ENCODE peak calls at places on chromosome 1, in six cellular contexts. Q, W, C, Z, N and E are unnamed samples.

GRCh38 chr1:211829343-211830054 is 1.1 kb downstream of the LPGAT1 start:
- DNase-seq in Q (no peak), W (no peak), C (no peak), Z (peak), N (peak), E (peak)

GRCh38 chr1:8406946-8407345 is 89.0 kb downstream of the SLC45A1 start:
- DNase-seq in Q (no peak), W (no peak), C (no peak), Z (no peak), N (no peak), E (no peak)

GRCh38 chr1:14037101-14037807 is 337.3 kb downstream of the PRDM2 start:
- DNase-seq in Q (no peak), W (no peak), C (no peak), Z (no peak), N (no peak), E (no peak)

GRCh38 chr1:110962892-110963665 is 643 bp downstream of the LRIF1 start:
- DNase-seq in Q (peak), W (peak), C (peak), Z (peak), N (peak), E (peak)

GRCh38 chr1:99789715-99790114 is 23.3 kb upstream of the FRRS1 start:
- DNase-seq in Q (no peak), W (no peak), C (no peak), Z (no peak), N (no peak), E (no peak)

GRCh38 chr1:59767119-59767518 is 47.6 kb upstream of the HOOK1 start:
- DNase-seq in Q (no peak), W (no peak), C (no peak), Z (no peak), N (peak), E (no peak)

GRCh38 chr1:231626951-231627614 is 493 bp downstream of the DISC1 start:
- DNase-seq in Q (no peak), W (peak), C (no peak), Z (peak), N (peak), E (peak)

GRCh38 chr1:85203573-85204169 is 2.9 kb upstream of the SYDE2 start:
- DNase-seq in Q (no peak), W (no peak), C (no peak), Z (no peak), N (peak), E (no peak)

GRCh38 chr1:185017338-185017737 is 28.0 kb upstream of the RNF2 start:
- DNase-seq in Q (no peak), W (peak), C (no peak), Z (no peak), N (no peak), E (no peak)

GRCh38 chr1:195979646-195980045 is 628.6 kb downstream of the KCNT2 start:
- DNase-seq in Q (no peak), W (no peak), C (no peak), Z (no peak), N (peak), E (no peak)

GRCh38 chr1:198880397-198880796 is 241.6 kb downstream of the PTPRC start:
- DNase-seq in Q (no peak), W (no peak), C (no peak), Z (no peak), N (no peak), E (no peak)
- H3K27ac ChIP-seq in Q (no peak), W (no peak), C (no peak), Z (no peak), N (peak), E (no peak)

GRCh38 chr1:22112505-22112904 is 30.4 kb downstream of the WNT4 start:
- DNase-seq in Q (no peak), W (no peak), C (no peak), Z (no peak), N (no peak), E (no peak)

GRCh38 chr1:22111620-22112019 is 31.3 kb downstream of the WNT4 start:
- DNase-seq in Q (no peak), W (no peak), C (no peak), Z (no peak), N (no peak), E (no peak)

GRCh38 chr1:22108343-22109135 is 34.4 kb downstream of the WNT4 start:
- DNase-seq in Q (no peak), W (no peak), C (no peak), Z (no peak), N (no peak), E (no peak)

GRCh38 chr1:22110016-22110415 is 32.9 kb downstream of the WNT4 start:
- DNase-seq in Q (no peak), W (no peak), C (no peak), Z (no peak), N (no peak), E (no peak)

GRCh38 chr1:22111115-22111514 is 31.8 kb downstream of the WNT4 start:
- DNase-seq in Q (no peak), W (no peak), C (no peak), Z (no peak), N (no peak), E (no peak)
- H3K27ac ChIP-seq in Q (no peak), W (no peak), C (peak), Z (no peak), N (no peak), E (no peak)

GRCh38 chr1:10687782-10688408 is 108.6 kb downstream of the CASZ1 start:
- DNase-seq in Q (no peak), W (no peak), C (no peak), Z (no peak), N (peak), E (no peak)
- H3K27ac ChIP-seq in Q (peak), W (no peak), C (no peak), Z (peak), N (peak), E (no peak)

GRCh38 chr1:226481133-226481532 is 67.4 kb upstream of the STUM start:
- DNase-seq in Q (no peak), W (no peak), C (no peak), Z (no peak), N (no peak), E (no peak)

GRCh38 chr1:226476657-226477319 is 68.9 kb upstream of the PARP1 start:
- DNase-seq in Q (no peak), W (no peak), C (no peak), Z (no peak), N (peak), E (no peak)

GRCh38 chr1:226480459-226480858 is 68.1 kb upstream of the STUM start:
- DNase-seq in Q (no peak), W (no peak), C (no peak), Z (no peak), N (no peak), E (no peak)

GRCh38 chr1:226482196-226482595 is 66.4 kb upstream of the STUM start:
- DNase-seq in Q (no peak), W (no peak), C (no peak), Z (no peak), N (no peak), E (no peak)

DNA sequence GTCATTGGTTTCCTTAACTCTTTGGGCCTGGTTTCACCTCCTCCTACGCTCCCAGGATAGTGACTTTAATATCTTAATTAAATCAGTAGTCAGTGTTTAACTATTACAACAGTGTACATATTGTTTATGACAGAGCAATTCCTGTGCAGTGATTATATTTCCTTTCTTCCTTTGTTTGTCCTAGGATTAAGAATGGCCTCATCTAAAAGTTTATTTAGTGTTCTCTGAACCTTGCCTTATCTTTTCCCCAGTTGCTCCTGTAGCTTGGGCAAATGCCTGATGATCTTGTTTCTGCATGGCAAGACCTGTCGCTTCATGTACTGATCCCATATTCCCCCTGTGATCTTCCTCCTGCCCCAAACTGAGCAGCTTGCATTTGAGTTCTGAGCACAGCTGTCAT is 69.1 kb upstream of the STUM start:
- DNase-seq in Q (no peak), W (no peak), C (no peak), Z (no peak), N (no peak), E (no peak)
- H3K27ac ChIP-seq in Q (no peak), W (no peak), C (no peak), Z (no peak), N (no peak), E (no peak)